ENCODE peak calls at places on chromosome 11, in nine cellular contexts. One of them, this sample, is unnamed. For H3K4me1, the result is how much of the 10 kb centered on the place peaks cover.

GRCh38 chr11:122697636-122698167 is 42.2 kb downstream of the UBASH3B start:
- DNase-seq in CD8-positive, alpha-beta T cell: peak
- DNase-seq in pancreas: no peak
- DNase-seq in A549: peak
- DNase-seq in endothelial cell of umbilical vein: no peak
- DNase-seq in ovary: no peak
- DNase-seq in PC-3: peak
- DNase-seq in Caco-2: no peak
- DNase-seq in MM.1S: peak
- DNase-seq in this sample: no peak

GRCh38 chr11:124608146-124608545 is 3.1 kb upstream of the PANX3 start:
- DNase-seq in MM.1S: no peak
- DNase-seq in endothelial cell of umbilical vein: no peak
- DNase-seq in CD8-positive, alpha-beta T cell: no peak
- DNase-seq in ovary: no peak
- DNase-seq in Caco-2: no peak
- DNase-seq in pancreas: no peak
- DNase-seq in PC-3: peak
- DNase-seq in A549: no peak
- DNase-seq in this sample: no peak

GRCh38 chr11:10413268-10413667 is 41.8 kb upstream of the AMPD3 start:
- DNase-seq in endothelial cell of umbilical vein: peak
- DNase-seq in A549: no peak
- DNase-seq in CD8-positive, alpha-beta T cell: peak
- DNase-seq in pancreas: no peak
- DNase-seq in ovary: no peak
- DNase-seq in MM.1S: peak
- DNase-seq in Caco-2: no peak
- DNase-seq in PC-3: peak
- DNase-seq in this sample: no peak

GRCh38 chr11:64629796-64630562 is 39.0 kb downstream of the SLC22A12 start:
- DNase-seq in PC-3: no peak
- DNase-seq in endothelial cell of umbilical vein: no peak
- DNase-seq in pancreas: peak
- DNase-seq in Caco-2: no peak
- DNase-seq in A549: no peak
- DNase-seq in CD8-positive, alpha-beta T cell: no peak
- DNase-seq in MM.1S: no peak
- DNase-seq in ovary: no peak
- DNase-seq in this sample: no peak

GRCh38 chr11:124920870-124921609 is 2.0 kb downstream of the HEPN1 start:
- DNase-seq in ovary: peak
- DNase-seq in pancreas: peak
- DNase-seq in Caco-2: no peak
- DNase-seq in MM.1S: no peak
- DNase-seq in A549: peak
- DNase-seq in PC-3: no peak
- DNase-seq in endothelial cell of umbilical vein: peak
- DNase-seq in CD8-positive, alpha-beta T cell: peak
- DNase-seq in this sample: peak

GRCh38 chr11:64044730-64045386 is 9.1 kb downstream of the FLRT1 start:
- DNase-seq in MM.1S: no peak
- DNase-seq in ovary: no peak
- DNase-seq in endothelial cell of umbilical vein: no peak
- DNase-seq in PC-3: no peak
- DNase-seq in Caco-2: no peak
- DNase-seq in pancreas: no peak
- DNase-seq in A549: no peak
- DNase-seq in CD8-positive, alpha-beta T cell: no peak
- DNase-seq in this sample: no peak

GRCh38 chr11:16606784-16607674 is 131.4 kb upstream of the C11orf58 start:
- DNase-seq in PC-3: no peak
- DNase-seq in endothelial cell of umbilical vein: no peak
- DNase-seq in A549: no peak
- DNase-seq in Caco-2: peak
- DNase-seq in MM.1S: no peak
- DNase-seq in CD8-positive, alpha-beta T cell: no peak
- DNase-seq in pancreas: peak
- DNase-seq in ovary: peak
- DNase-seq in this sample: no peak

GRCh38 chr11:59040607-59041006 is 45.5 kb upstream of the GLYATL1B start:
- DNase-seq in endothelial cell of umbilical vein: no peak
- DNase-seq in pancreas: no peak
- DNase-seq in PC-3: no peak
- DNase-seq in A549: no peak
- DNase-seq in MM.1S: peak
- DNase-seq in ovary: no peak
- DNase-seq in Caco-2: no peak
- DNase-seq in CD8-positive, alpha-beta T cell: no peak
- DNase-seq in this sample: no peak

GRCh38 chr11:125724125-125724524 is 22.0 kb upstream of the PATE1 start:
- DNase-seq in Caco-2: no peak
- DNase-seq in pancreas: no peak
- DNase-seq in endothelial cell of umbilical vein: peak
- DNase-seq in MM.1S: no peak
- DNase-seq in A549: no peak
- DNase-seq in PC-3: peak
- DNase-seq in CD8-positive, alpha-beta T cell: no peak
- DNase-seq in ovary: no peak
- DNase-seq in this sample: peak

GRCh38 chr11:117597083-117597482 is 199.9 kb downstream of the DSCAML1 start:
- DNase-seq in A549: peak
- DNase-seq in ovary: peak
- DNase-seq in MM.1S: peak
- DNase-seq in PC-3: peak
- DNase-seq in endothelial cell of umbilical vein: peak
- DNase-seq in CD8-positive, alpha-beta T cell: peak
- DNase-seq in Caco-2: peak
- DNase-seq in pancreas: peak
- DNase-seq in this sample: peak

GRCh38 chr11:96149743-96150555 is 193.0 kb downstream of the MAML2 start:
- DNase-seq in Caco-2: no peak
- DNase-seq in endothelial cell of umbilical vein: no peak
- DNase-seq in CD8-positive, alpha-beta T cell: no peak
- DNase-seq in pancreas: no peak
- DNase-seq in A549: no peak
- DNase-seq in ovary: no peak
- DNase-seq in MM.1S: no peak
- DNase-seq in PC-3: peak
- DNase-seq in this sample: no peak

GRCh38 chr11:116406042-116406441 is 366.7 kb downstream of the BUD13 start:
- DNase-seq in MM.1S: no peak
- DNase-seq in endothelial cell of umbilical vein: no peak
- DNase-seq in PC-3: no peak
- DNase-seq in A549: no peak
- DNase-seq in Caco-2: no peak
- DNase-seq in pancreas: no peak
- DNase-seq in CD8-positive, alpha-beta T cell: no peak
- DNase-seq in ovary: no peak
- DNase-seq in this sample: no peak

GRCh38 chr11:106493751-106494150 is 416.3 kb downstream of the AASDHPPT start:
- DNase-seq in pancreas: no peak
- DNase-seq in MM.1S: no peak
- DNase-seq in endothelial cell of umbilical vein: no peak
- DNase-seq in A549: no peak
- DNase-seq in CD8-positive, alpha-beta T cell: no peak
- DNase-seq in Caco-2: no peak
- DNase-seq in PC-3: peak
- DNase-seq in ovary: no peak
- DNase-seq in this sample: no peak

GRCh38 chr11:62245271-62245753 is 3.3 kb downstream of the SCGB1D2 start:
- DNase-seq in PC-3: peak
- DNase-seq in ovary: no peak
- DNase-seq in endothelial cell of umbilical vein: peak
- DNase-seq in MM.1S: no peak
- DNase-seq in CD8-positive, alpha-beta T cell: no peak
- DNase-seq in Caco-2: peak
- DNase-seq in A549: peak
- DNase-seq in pancreas: peak
- DNase-seq in this sample: peak

GRCh38 chr11:67352546-67353316 is 615 bp downstream of the POLD4 start:
- DNase-seq in PC-3: peak
- DNase-seq in pancreas: peak
- DNase-seq in A549: no peak
- DNase-seq in Caco-2: peak
- DNase-seq in MM.1S: peak
- DNase-seq in ovary: peak
- DNase-seq in CD8-positive, alpha-beta T cell: no peak
- DNase-seq in endothelial cell of umbilical vein: no peak
- DNase-seq in this sample: peak

GRCh38 chr11:32029721-32030120 is 61.2 kb upstream of the RCN1 start:
- DNase-seq in PC-3: no peak
- DNase-seq in pancreas: no peak
- DNase-seq in ovary: no peak
- DNase-seq in endothelial cell of umbilical vein: no peak
- DNase-seq in MM.1S: no peak
- DNase-seq in Caco-2: no peak
- DNase-seq in A549: no peak
- DNase-seq in CD8-positive, alpha-beta T cell: no peak
- DNase-seq in this sample: no peak

GRCh38 chr11:5737672-5738071 is 1.4 kb downstream of the OR56B1 start:
- DNase-seq in CD8-positive, alpha-beta T cell: no peak
- DNase-seq in PC-3: no peak
- DNase-seq in pancreas: no peak
- DNase-seq in A549: no peak
- DNase-seq in ovary: no peak
- DNase-seq in MM.1S: no peak
- DNase-seq in Caco-2: no peak
- DNase-seq in endothelial cell of umbilical vein: no peak
- DNase-seq in this sample: no peak

GRCh38 chr11:68933605-68934320 is 30.1 kb downstream of the IGHMBP2 start:
- DNase-seq in endothelial cell of umbilical vein: no peak
- DNase-seq in pancreas: no peak
- DNase-seq in CD8-positive, alpha-beta T cell: no peak
- DNase-seq in ovary: no peak
- DNase-seq in Caco-2: no peak
- DNase-seq in MM.1S: no peak
- DNase-seq in A549: no peak
- DNase-seq in PC-3: no peak
- DNase-seq in this sample: no peak

DNA sequence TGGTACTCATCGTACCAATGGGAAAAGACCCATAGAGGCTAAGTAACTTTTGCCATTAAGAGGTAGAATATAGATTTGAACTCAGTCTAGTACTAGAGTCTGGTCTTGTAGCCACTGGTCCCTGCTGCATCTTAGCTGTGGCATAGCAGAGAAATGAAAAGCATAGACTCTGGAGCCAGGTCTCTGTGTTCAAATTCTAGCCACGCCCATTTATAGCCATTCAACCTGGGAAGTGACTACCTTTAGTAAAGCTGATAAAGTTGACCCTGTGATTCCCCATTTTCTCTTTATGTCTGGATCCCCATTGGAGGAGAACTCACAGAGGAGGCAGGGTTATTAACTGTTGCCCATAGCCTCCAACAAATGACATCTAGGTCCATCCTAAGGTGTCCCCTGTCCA is 113.6 kb downstream of the ME3 start:
- DNase-seq in CD8-positive, alpha-beta T cell: no peak
- DNase-seq in MM.1S: no peak
- DNase-seq in pancreas: no peak
- DNase-seq in endothelial cell of umbilical vein: no peak
- DNase-seq in ovary: no peak
- DNase-seq in Caco-2: no peak
- DNase-seq in PC-3: no peak
- DNase-seq in A549: no peak
- DNase-seq in this sample: no peak
- TF ChIP-seq CTCF in CD8-positive, alpha-beta T cell: no peak
- TF ChIP-seq CTCF in MM.1S: no peak
- TF ChIP-seq CTCF in pancreas: no peak
- TF ChIP-seq CTCF in endothelial cell of umbilical vein: no peak
- TF ChIP-seq CTCF in ovary: no peak
- TF ChIP-seq CTCF in Caco-2: no peak
- TF ChIP-seq CTCF in PC-3: no peak
- TF ChIP-seq CTCF in A549: no peak
- TF ChIP-seq CTCF in this sample: no peak

GRCh38 chr11:1761857-1762536 is 1.7 kb downstream of the CTSD start:
- DNase-seq in endothelial cell of umbilical vein: no peak
- DNase-seq in ovary: no peak
- DNase-seq in pancreas: no peak
- DNase-seq in CD8-positive, alpha-beta T cell: no peak
- DNase-seq in PC-3: no peak
- DNase-seq in MM.1S: no peak
- DNase-seq in A549: no peak
- DNase-seq in Caco-2: no peak
- DNase-seq in this sample: peak
- H3K4me3 ChIP-seq in endothelial cell of umbilical vein: no peak
- H3K4me3 ChIP-seq in ovary: no peak
- H3K4me3 ChIP-seq in pancreas: peak
- H3K4me3 ChIP-seq in CD8-positive, alpha-beta T cell: peak
- H3K4me3 ChIP-seq in PC-3: peak
- H3K4me3 ChIP-seq in MM.1S: no peak
- H3K4me3 ChIP-seq in A549: peak
- H3K4me3 ChIP-seq in Caco-2: no peak
- H3K4me3 ChIP-seq in this sample: no peak

GRCh38 chr11:3836903-3837302 is 3.9 kb downstream of the RHOG start:
- DNase-seq in endothelial cell of umbilical vein: no peak
- DNase-seq in pancreas: peak
- DNase-seq in CD8-positive, alpha-beta T cell: peak
- DNase-seq in PC-3: no peak
- DNase-seq in ovary: no peak
- DNase-seq in A549: no peak
- DNase-seq in Caco-2: no peak
- DNase-seq in MM.1S: no peak
- DNase-seq in this sample: peak

GRCh38 chr11:3840289-3840869 is 380 bp downstream of the RHOG start:
- DNase-seq in CD8-positive, alpha-beta T cell: peak
- DNase-seq in A549: no peak
- DNase-seq in PC-3: no peak
- DNase-seq in ovary: no peak
- DNase-seq in endothelial cell of umbilical vein: peak
- DNase-seq in pancreas: peak
- DNase-seq in MM.1S: no peak
- DNase-seq in Caco-2: no peak
- DNase-seq in this sample: peak

GRCh38 chr11:3837793-3838192 is 3.0 kb downstream of the RHOG start:
- DNase-seq in endothelial cell of umbilical vein: no peak
- DNase-seq in MM.1S: no peak
- DNase-seq in PC-3: no peak
- DNase-seq in ovary: no peak
- DNase-seq in CD8-positive, alpha-beta T cell: no peak
- DNase-seq in pancreas: peak
- DNase-seq in Caco-2: no peak
- DNase-seq in A549: no peak
- DNase-seq in this sample: no peak

GRCh38 chr11:3840870-3841425 is at the start of gene RHOG:
- DNase-seq in CD8-positive, alpha-beta T cell: peak
- DNase-seq in Caco-2: peak
- DNase-seq in pancreas: peak
- DNase-seq in PC-3: peak
- DNase-seq in endothelial cell of umbilical vein: no peak
- DNase-seq in MM.1S: peak
- DNase-seq in ovary: peak
- DNase-seq in A549: peak
- DNase-seq in this sample: peak

GRCh38 chr11:3838504-3838903 is 2.3 kb downstream of the RHOG start:
- DNase-seq in CD8-positive, alpha-beta T cell: no peak
- DNase-seq in PC-3: no peak
- DNase-seq in pancreas: no peak
- DNase-seq in MM.1S: no peak
- DNase-seq in A549: no peak
- DNase-seq in ovary: no peak
- DNase-seq in endothelial cell of umbilical vein: no peak
- DNase-seq in Caco-2: no peak
- DNase-seq in this sample: no peak
- H3K4me1 ChIP-seq in CD8-positive, alpha-beta T cell: half or more
- H3K4me1 ChIP-seq in PC-3: under half
- H3K4me1 ChIP-seq in pancreas: under half
- H3K4me1 ChIP-seq in MM.1S: under half
- H3K4me1 ChIP-seq in A549: under half
- H3K4me1 ChIP-seq in ovary: under half
- H3K4me1 ChIP-seq in endothelial cell of umbilical vein: under half
- H3K4me1 ChIP-seq in Caco-2: under half
- H3K4me1 ChIP-seq in this sample: half or more

GRCh38 chr11:25733777-25734176 is 598.2 kb upstream of the ANO3 start:
- DNase-seq in endothelial cell of umbilical vein: no peak
- DNase-seq in MM.1S: no peak
- DNase-seq in pancreas: no peak
- DNase-seq in A549: no peak
- DNase-seq in PC-3: peak
- DNase-seq in Caco-2: no peak
- DNase-seq in ovary: no peak
- DNase-seq in CD8-positive, alpha-beta T cell: no peak
- DNase-seq in this sample: no peak
- TF ChIP-seq CTCF in endothelial cell of umbilical vein: no peak
- TF ChIP-seq CTCF in MM.1S: peak
- TF ChIP-seq CTCF in pancreas: no peak
- TF ChIP-seq CTCF in A549: no peak
- TF ChIP-seq CTCF in PC-3: peak
- TF ChIP-seq CTCF in Caco-2: no peak
- TF ChIP-seq CTCF in ovary: no peak
- TF ChIP-seq CTCF in CD8-positive, alpha-beta T cell: no peak
- TF ChIP-seq CTCF in this sample: no peak

This sample was measured in mucosa of descending colon.